ENCODE peak calls at places on chromosomes 16 and 17, in seven cellular contexts. I is thoracic aorta, J is IMR-90, R is cardiac muscle cell, W is psoas muscle, Q is Panc1, F is OCI-LY7. H is an unnamed sample. For H3K9me3, the result is how much of the 10 kb centered on the place peaks cover.

GRCh38 chr17:9239260-9239820 is 218.0 kb downstream of the NTN1 start:
- DNase-seq in I (no peak), J (no peak), R (no peak), W (no peak), Q (no peak), F (no peak), H (no peak)

GRCh38 chr16:50940275-50940854 is 198.5 kb downstream of the CYLD start:
- DNase-seq in I (no peak), J (no peak), R (no peak), W (no peak), Q (no peak), F (no peak), H (no peak)

GRCh38 chr16:30805370-30806169 is 18.6 kb upstream of the ZNF629 start:
- DNase-seq in I (peak), J (peak), R (peak), W (peak), Q (no peak), F (no peak), H (peak)

GRCh38 chr17:11583306-11583992 is 14.8 kb upstream of the DNAH9 start:
- DNase-seq in I (no peak), J (no peak), R (no peak), W (no peak), Q (no peak), F (no peak), H (no peak)

GRCh38 chr17:77208856-77209255 is 68.1 kb downstream of the SEC14L1 start:
- DNase-seq in I (no peak), J (peak), R (no peak), W (no peak), Q (no peak), F (no peak), H (no peak)

GRCh38 chr17:49108318-49108717 is 24.3 kb upstream of the B4GALNT2 start:
- DNase-seq in I (no peak), J (peak), R (no peak), W (no peak), Q (no peak), F (no peak), H (no peak)

GRCh38 chr16:89602273-89602951 is 11.0 kb upstream of the DPEP1 start:
- DNase-seq in I (peak), J (peak), R (peak), W (no peak), Q (no peak), F (peak), H (no peak)

GRCh38 chr17:57554826-57555635 is 190.1 kb downstream of the CCDC182 start:
- DNase-seq in I (no peak), J (no peak), R (no peak), W (no peak), Q (no peak), F (no peak), H (no peak)

GRCh38 chr17:53186004-53186403 is 636.7 kb upstream of the KIF2B start:
- DNase-seq in I (no peak), J (no peak), R (peak), W (no peak), Q (no peak), F (no peak), H (no peak)

GRCh38 chr17:4565209-4566141 is 5.1 kb upstream of the GGT6 start:
- DNase-seq in I (no peak), J (peak), R (peak), W (peak), Q (peak), F (peak), H (no peak)

GRCh38 chr16:3470723-3471122 is 24.6 kb downstream of the C16orf90 start:
- DNase-seq in I (no peak), J (no peak), R (no peak), W (no peak), Q (no peak), F (no peak), H (no peak)

GRCh38 chr17:49489348-49489747 is 5.7 kb upstream of the NGFR start:
- DNase-seq in I (no peak), J (no peak), R (no peak), W (no peak), Q (no peak), F (no peak), H (no peak)

GRCh38 chr17:13593757-13594156 is 8.0 kb downstream of the HS3ST3A1 start:
- DNase-seq in I (no peak), J (peak), R (no peak), W (no peak), Q (no peak), F (no peak), H (no peak)

GRCh38 chr17:59762022-59762825 is 54.8 kb downstream of the VMP1 start:
- DNase-seq in I (no peak), J (peak), R (no peak), W (no peak), Q (no peak), F (no peak), H (no peak)

GRCh38 chr16:56192971-56193936 is 2.0 kb downstream of the GNAO1 start:
- DNase-seq in I (no peak), J (no peak), R (peak), W (no peak), Q (no peak), F (no peak), H (no peak)

GRCh38 chr16:1749152-1750117 is 21.9 kb downstream of the NME3 start:
- DNase-seq in I (no peak), J (peak), R (no peak), W (no peak), Q (no peak), F (no peak), H (no peak)

GRCh38 chr16:29806641-29807425 is 504 bp downstream of the MAZ start:
- DNase-seq in I (no peak), J (no peak), R (peak), W (peak), Q (no peak), F (peak), H (no peak)

GRCh38 chr17:6269474-6269873 is 165.4 kb downstream of the AIPL1 start:
- DNase-seq in I (no peak), J (peak), R (peak), W (no peak), Q (no peak), F (peak), H (no peak)

GRCh38 chr17:70089513-70090148 is 14.6 kb downstream of the KCNJ16 start:
- DNase-seq in I (no peak), J (no peak), R (no peak), W (no peak), Q (no peak), F (no peak), H (no peak)

GRCh38 chr17:70119545-70119944 is 44.5 kb downstream of the KCNJ16 start:
- DNase-seq in I (no peak), J (no peak), R (no peak), W (no peak), Q (no peak), F (no peak), H (no peak)

GRCh38 chr17:67655478-67656148 is 62.1 kb upstream of the NOL11 start:
- DNase-seq in I (no peak), J (no peak), R (no peak), W (no peak), Q (no peak), F (no peak), H (no peak)
- H3K9me3 ChIP-seq in I (under half), J (under half), R (under half), W (under half), Q (under half), F (under half), H (under half)

DNA sequence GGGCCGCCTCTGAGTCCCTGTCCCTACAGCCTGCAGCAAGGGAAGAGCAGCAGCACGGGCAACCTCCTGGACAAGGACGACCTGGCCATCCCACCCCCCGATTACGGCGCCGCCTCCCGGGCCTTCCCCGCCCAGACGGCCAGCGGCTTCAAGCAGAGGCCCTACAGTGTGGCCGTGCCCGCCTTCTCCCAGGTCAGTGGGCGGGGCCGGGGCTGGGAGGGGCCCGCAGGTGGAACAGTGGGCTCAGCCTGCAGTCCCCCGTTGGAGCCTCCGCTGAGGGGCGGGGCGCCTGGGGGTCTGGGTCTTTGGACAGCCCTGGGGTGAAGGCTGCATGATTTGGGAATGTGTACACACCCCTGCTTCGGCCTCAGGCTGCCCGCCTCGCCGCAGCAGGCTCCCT is 58.6 kb upstream of the PVALEF start:
- DNase-seq in I (no peak), J (no peak), R (no peak), W (no peak), Q (no peak), F (no peak), H (no peak)
- H3K9me3 ChIP-seq in I (under half), J (under half), R (under half), W (under half), Q (under half), F (under half), H (under half)

GRCh38 chr17:33778505-33779398 is 476.3 kb upstream of the CCL2 start:
- DNase-seq in I (no peak), J (peak), R (peak), W (peak), Q (peak), F (peak), H (no peak)
- H3K9me3 ChIP-seq in I (under half), J (under half), R (under half), W (under half), Q (under half), F (under half), H (under half)

GRCh38 chr16:72677662-72678447 is 370.1 kb downstream of the ZFHX3 start:
- DNase-seq in I (no peak), J (peak), R (no peak), W (no peak), Q (no peak), F (no peak), H (no peak)

GRCh38 chr16:72679856-72680255 is 368.1 kb downstream of the ZFHX3 start:
- DNase-seq in I (no peak), J (no peak), R (no peak), W (no peak), Q (no peak), F (no peak), H (no peak)

DNA sequence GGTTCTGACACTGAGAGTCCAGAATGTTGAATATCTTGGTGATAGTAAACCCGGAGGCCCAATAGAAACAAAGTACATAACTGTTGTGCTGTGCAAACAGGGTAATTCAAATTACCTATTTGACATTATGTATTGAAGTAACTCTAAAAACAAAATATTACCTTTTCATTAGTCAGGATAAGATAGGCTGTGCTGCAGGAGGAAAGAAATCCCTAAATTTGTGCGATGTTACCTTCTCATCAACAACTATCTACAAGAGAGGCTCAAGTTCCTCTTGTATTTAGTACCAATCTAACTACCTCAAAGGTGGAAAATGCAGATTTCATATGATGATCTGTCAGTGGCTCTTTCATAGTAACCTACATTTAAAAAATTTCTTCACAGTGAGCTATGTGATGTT is 367.2 kb downstream of the ZFHX3 start:
- DNase-seq in I (no peak), J (no peak), R (no peak), W (no peak), Q (no peak), F (no peak), H (no peak)
- H3K9me3 ChIP-seq in I (under half), J (under half), R (under half), W (under half), Q (under half), F (under half), H (under half)

DNA sequence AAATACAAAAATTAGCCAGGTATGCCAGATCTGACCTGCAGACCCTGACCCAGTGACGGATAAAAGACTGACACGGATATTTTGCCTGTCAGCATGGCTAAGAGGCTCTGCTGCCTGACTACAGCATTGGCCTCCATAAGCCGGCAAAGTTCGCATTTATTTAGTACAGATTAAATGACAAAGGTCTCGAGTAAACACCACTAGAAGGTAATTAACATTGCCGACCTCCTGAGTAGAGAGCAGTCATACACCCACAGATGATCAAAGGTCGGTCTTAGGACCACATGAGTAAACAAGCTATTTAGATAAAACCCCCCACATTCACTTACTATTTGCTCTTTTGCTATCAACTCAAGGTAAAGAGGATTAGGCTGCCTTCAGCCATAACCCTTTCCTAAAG is 55.7 kb downstream of the KNOP1 start:
- DNase-seq in I (no peak), J (no peak), R (no peak), W (no peak), Q (no peak), F (no peak), H (no peak)
- H3K9me3 ChIP-seq in I (under half), J (under half), R (under half), W (under half), Q (under half), F (under half), H (under half)

DNA sequence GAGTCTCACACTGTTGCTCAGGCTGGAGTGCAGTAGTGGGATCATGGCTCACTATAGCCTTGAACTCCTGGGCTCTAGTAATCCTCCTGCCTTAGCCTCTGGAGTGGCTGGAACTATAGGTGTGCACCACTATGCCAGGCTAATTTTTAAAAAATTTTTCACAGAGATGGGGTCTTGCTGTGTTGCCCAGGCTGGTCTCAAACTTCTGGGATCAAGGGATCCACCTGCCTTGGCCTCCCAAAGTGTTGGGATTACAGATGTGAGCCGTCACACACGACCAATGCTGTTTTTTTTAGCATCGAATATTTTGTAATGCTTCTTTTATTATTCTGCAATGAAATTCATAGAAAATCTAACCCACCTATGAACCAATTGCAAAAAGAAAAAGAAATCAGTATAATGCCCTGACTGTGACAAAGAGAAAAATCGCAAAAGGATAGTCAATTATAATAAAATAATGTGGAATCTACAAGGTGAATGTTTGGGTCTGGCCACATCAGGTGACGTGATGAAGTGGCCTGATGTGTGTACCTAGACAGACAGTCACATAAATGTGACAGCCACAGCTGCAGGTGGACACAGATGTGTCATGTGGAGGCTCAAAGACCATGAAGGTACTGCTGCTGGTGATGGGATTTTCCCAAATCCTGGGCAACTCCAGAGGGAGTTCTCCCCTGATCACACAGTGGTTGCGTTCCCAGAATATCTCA is 33.6 kb upstream of the ZCCHC14 start:
- DNase-seq in I (no peak), J (no peak), R (no peak), W (no peak), Q (no peak), F (no peak), H (no peak)
- H3K9me3 ChIP-seq in I (under half), J (under half), R (under half), W (under half), Q (under half), F (under half), H (under half)

GRCh38 chr16:65947951-65948350 is 418.5 kb upstream of the CDH5 start:
- DNase-seq in I (no peak), J (no peak), R (no peak), W (no peak), Q (no peak), F (no peak), H (no peak)

GRCh38 chr16:65945485-65945884 is 421.0 kb upstream of the CDH5 start:
- DNase-seq in I (no peak), J (no peak), R (no peak), W (no peak), Q (no peak), F (no peak), H (no peak)

GRCh38 chr16:65956100-65956499 is 410.4 kb upstream of the CDH5 start:
- DNase-seq in I (no peak), J (no peak), R (no peak), W (no peak), Q (no peak), F (no peak), H (no peak)

GRCh38 chr16:65954446-65954845 is 412.0 kb upstream of the CDH5 start:
- DNase-seq in I (no peak), J (no peak), R (no peak), W (no peak), Q (no peak), F (no peak), H (no peak)

GRCh38 chr16:65950211-65950610 is 416.3 kb upstream of the CDH5 start:
- DNase-seq in I (no peak), J (peak), R (no peak), W (no peak), Q (no peak), F (no peak), H (no peak)
- H3K9me3 ChIP-seq in I (under half), J (under half), R (under half), W (under half), Q (under half), F (under half), H (under half)

GRCh38 chr17:17511293-17511741 is 15.1 kb upstream of the RASD1 start:
- DNase-seq in I (no peak), J (no peak), R (no peak), W (peak), Q (no peak), F (no peak), H (no peak)
- H3K9me3 ChIP-seq in I (under half), J (under half), R (under half), W (under half), Q (under half), F (under half), H (under half)